ENCODE peak calls at places on chromosome 4, in five cellular contexts. X is astrocyte, C is GM12891, P is GM23248, V is H7. K is an unnamed sample.

GRCh38 chr4:37715889-37716402 is 29.8 kb upstream of the RELL1 start:
- DNase-seq in X (peak; percentile 62), C (peak; percentile 23), P (peak; percentile 14), V (no peak), K (peak; percentile 45)

GRCh38 chr4:80182237-80182866 is 15.0 kb upstream of the PRDM8 start:
- DNase-seq in X (no peak), C (no peak), P (peak; percentile 13), V (no peak), K (no peak)

GRCh38 chr4:139740531-139741041 is 75.0 kb downstream of the MGST2 start:
- DNase-seq in X (peak; percentile 93), C (no peak), P (peak; percentile 94), V (no peak), K (no peak)

GRCh38 chr4:173529505-173530325 is at the start of gene HAND2:
- DNase-seq in X (no peak), C (no peak), P (peak; percentile 97), V (peak; percentile 83), K (no peak)

GRCh38 chr4:185004562-185005208 is 13.6 kb upstream of the HELT start:
- DNase-seq in X (no peak), C (no peak), P (no peak), V (peak; percentile 81), K (no peak)

GRCh38 chr4:7298601-7299000 is 106.3 kb downstream of the SORCS2 start:
- DNase-seq in X (no peak), C (no peak), P (no peak), V (no peak), K (no peak)

GRCh38 chr4:2427383-2428334 is 8.9 kb downstream of the CFAP99 start:
- DNase-seq in X (no peak), C (no peak), P (no peak), V (no peak), K (no peak)

GRCh38 chr4:51867689-51868448 is 24.9 kb downstream of the DCUN1D4 start:
- DNase-seq in X (no peak), C (no peak), P (no peak), V (no peak), K (no peak)

GRCh38 chr4:181202249-181202648 is 1041.0 kb upstream of the TENM3 start:
- DNase-seq in X (no peak), C (no peak), P (no peak), V (no peak), K (no peak)

GRCh38 chr4:64584981-64585557 is 175.8 kb upstream of the TECRL start:
- DNase-seq in X (peak; percentile 32), C (peak; percentile 1), P (peak; percentile 57), V (peak; percentile 5), K (peak; percentile 1)

GRCh38 chr4:127479031-127479622 is 153.6 kb upstream of the INTU start:
- DNase-seq in X (peak; percentile 22), C (no peak), P (peak; percentile 67), V (peak; percentile 13), K (no peak)

GRCh38 chr4:6493668-6494304 is 21.4 kb upstream of the PPP2R2C start:
- DNase-seq in X (peak; percentile 5), C (no peak), P (peak; percentile 21), V (peak; percentile 64), K (no peak)

GRCh38 chr4:34105311-34105710 is 2139.0 kb downstream of the ARAP2 start:
- DNase-seq in X (peak; percentile 2), C (no peak), P (peak; percentile 13), V (no peak), K (no peak)

GRCh38 chr4:41144812-41145211 is 69.5 kb downstream of the APBB2 start:
- DNase-seq in X (no peak), C (no peak), P (peak; percentile 12), V (no peak), K (no peak)

GRCh38 chr4:32472918-32473317 is 1752.7 kb downstream of the PCDH7 start:
- DNase-seq in X (no peak), C (no peak), P (no peak), V (no peak), K (no peak)

GRCh38 chr4:174633399-174633798 is 111.1 kb upstream of the HPGD start:
- DNase-seq in X (no peak), C (no peak), P (no peak), V (no peak), K (no peak)

GRCh38 chr4:168541608-168541953 is 44.7 kb downstream of the PALLD start:
- DNase-seq in X (peak; percentile 65), C (no peak), P (peak; percentile 77), V (no peak), K (no peak)

GRCh38 chr4:86296865-86297264 is 63.0 kb downstream of the MAPK10 start:
- DNase-seq in X (no peak), C (no peak), P (no peak), V (peak; percentile 5), K (no peak)

GRCh38 chr4:163108614-163109013 is 58.1 kb downstream of the NAF1 start:
- DNase-seq in X (no peak), C (no peak), P (no peak), V (no peak), K (no peak)

GRCh38 chr4:79454656-79455055 is 46.6 kb upstream of the GK2 start:
- DNase-seq in X (no peak), C (no peak), P (no peak), V (no peak), K (no peak)

GRCh38 chr4:84238247-84239090 is 260.6 kb downstream of the NKX6-1 start:
- DNase-seq in X (peak; percentile 68), C (no peak), P (peak; percentile 68), V (no peak), K (no peak)

GRCh38 chr4:7332216-7333023 is 102.3 kb downstream of the PSAPL1 start:
- DNase-seq in X (peak; percentile 87), C (no peak), P (peak; percentile 85), V (no peak), K (no peak)

GRCh38 chr4:72896515-72896914 is 173.0 kb downstream of the COX18 start:
- DNase-seq in X (peak; percentile 91), C (no peak), P (peak; percentile 90), V (no peak), K (no peak)

GRCh38 chr4:88177981-88178632 is 19.7 kb upstream of the ABCG2 start:
- DNase-seq in X (peak; percentile 87), C (no peak), P (peak; percentile 57), V (peak; percentile 75), K (no peak)

GRCh38 chr4:118969359-118969758 is 80.7 kb downstream of the SYNPO2 start:
- DNase-seq in X (peak; percentile 62), C (no peak), P (peak; percentile 86), V (peak; percentile 37), K (no peak)

GRCh38 chr4:8315343-8316250 is 46.0 kb downstream of the HTRA3 start:
- DNase-seq in X (peak; percentile 74), C (no peak), P (peak; percentile 91), V (peak; percentile 86), K (no peak)

GRCh38 chr4:138576684-138577083 is 334.5 kb upstream of the SLC7A11 start:
- DNase-seq in X (peak; percentile 37), C (no peak), P (peak; percentile 55), V (peak; percentile 21), K (no peak)

GRCh38 chr4:101356928-101357327 is 9.6 kb upstream of the PPP3CA start:
- DNase-seq in X (peak; percentile 100), C (no peak), P (peak; percentile 87), V (no peak), K (no peak)

GRCh38 chr4:75470738-75471137 is 43.5 kb downstream of the RCHY1 start:
- DNase-seq in X (no peak), C (no peak), P (no peak), V (no peak), K (no peak)